ENCODE peak calls at places on chromosomes 6 and 20, in six cellular contexts. D, T, N, P, W and O are unnamed samples.
A peak's percentile ranks its signal among the peaks of the same experiment; 100 is the strongest.

GRCh38 chr6:112744827-112745226 is 397.7 kb downstream of the RFPL4B start:
- DNase-seq in D (no peak), T (no peak), N (no peak), P (no peak), W (no peak), O (no peak)

GRCh38 chr20:63652192-63652980 is 838 bp downstream of the STMN3 start:
- DNase-seq in D (peak; percentile 51), T (peak; percentile 84), N (no peak), P (no peak), W (peak; percentile 10), O (no peak)

GRCh38 chr20:19631410-19631809 is 126.6 kb upstream of the RIN2 start:
- DNase-seq in D (no peak), T (no peak), N (no peak), P (no peak), W (no peak), O (no peak)

GRCh38 chr6:112154711-112155110 is 67.3 kb downstream of the FAM229B start:
- DNase-seq in D (no peak), T (no peak), N (no peak), P (no peak), W (no peak), O (no peak)

GRCh38 chr6:159693894-159694545 is 979 bp upstream of the SOD2 start:
- DNase-seq in D (peak; percentile 17), T (no peak), N (peak; percentile 63), P (peak; percentile 14), W (no peak), O (no peak)

GRCh38 chr20:62918137-62918536 is 8.2 kb downstream of the DIDO1 start:
- DNase-seq in D (no peak), T (no peak), N (peak; percentile 72), P (no peak), W (no peak), O (no peak)

GRCh38 chr6:7542878-7543394 is 1.5 kb downstream of the DSP start:
- DNase-seq in D (peak; percentile 20), T (peak; percentile 82), N (no peak), P (peak; percentile 30), W (no peak), O (no peak)

GRCh38 chr6:158816329-158816728 is 2.8 kb downstream of the EZR start:
- DNase-seq in D (no peak), T (no peak), N (no peak), P (peak; percentile 57), W (no peak), O (no peak)

GRCh38 chr20:62923669-62924566 is 2.4 kb downstream of the DIDO1 start:
- DNase-seq in D (no peak), T (no peak), N (no peak), P (peak; percentile 65), W (no peak), O (no peak)

GRCh38 chr20:14616003-14616402 is 278.6 kb upstream of the FLRT3 start:
- DNase-seq in D (no peak), T (no peak), N (no peak), P (no peak), W (no peak), O (no peak)

GRCh38 chr20:46031701-46032254 is 2.8 kb downstream of the SLC12A5 start:
- DNase-seq in D (no peak), T (no peak), N (no peak), P (no peak), W (peak; percentile 67), O (no peak)

GRCh38 chr6:139037490-139037889 is 8.9 kb downstream of the ABRACL start:
- DNase-seq in D (peak; percentile 27), T (no peak), N (no peak), P (peak; percentile 35), W (no peak), O (no peak)

GRCh38 chr20:1122388-1123315 is 4.2 kb downstream of the PSMF1 start:
- DNase-seq in D (no peak), T (no peak), N (peak; percentile 15), P (no peak), W (no peak), O (no peak)

GRCh38 chr6:100134297-100134696 is 140.3 kb upstream of the MCHR2 start:
- DNase-seq in D (no peak), T (no peak), N (no peak), P (no peak), W (no peak), O (no peak)

GRCh38 chr6:37696841-37697735 is 595 bp downstream of the MDGA1 start:
- DNase-seq in D (peak; percentile 60), T (peak; percentile 83), N (peak; percentile 44), P (no peak), W (no peak), O (no peak)

GRCh38 chr20:20014659-20015058 is 2.5 kb upstream of the NAA20 start:
- DNase-seq in D (no peak), T (no peak), N (no peak), P (no peak), W (no peak), O (no peak)

GRCh38 chr20:62117658-62118057 is 4.6 kb upstream of the LSM14B start:
- DNase-seq in D (no peak), T (peak; percentile 93), N (peak; percentile 83), P (no peak), W (no peak), O (no peak)

GRCh38 chr6:6769466-6769865 is 180.9 kb downstream of the LY86 start:
- DNase-seq in D (no peak), T (no peak), N (no peak), P (no peak), W (no peak), O (no peak)

GRCh38 chr6:89895273-89895874 is 1.1 kb downstream of the GJA10 start:
- DNase-seq in D (peak; percentile 74), T (no peak), N (peak; percentile 24), P (peak; percentile 60), W (no peak), O (no peak)